ENCODE peak calls at places on chromosomes 2 and 18, in seven cellular contexts. U is mammary epithelial cell, J is aorta, T is psoas muscle, C is OCI-LY7, A is AG09309, P is astrocyte of the spinal cord. D is an unnamed sample.

GRCh38 chr2:74551942-74552913 is 1.5 kb downstream of the LOXL3 start:
- DNase-seq in U (no peak), J (peak), T (no peak), C (no peak), A (no peak), P (no peak), D (no peak)

GRCh38 chr2:47323009-47323821 is 79.7 kb upstream of the MSH2 start:
- DNase-seq in U (peak), J (peak), T (peak), C (peak), A (no peak), P (peak), D (peak)

GRCh38 chr2:207849443-207849842 is 79.7 kb upstream of the FZD5 start:
- DNase-seq in U (no peak), J (no peak), T (no peak), C (no peak), A (no peak), P (no peak), D (no peak)

GRCh38 chr2:176126929-176127768 is 2.4 kb upstream of the HOXD8 start:
- DNase-seq in U (no peak), J (peak), T (peak), C (peak), A (no peak), P (peak), D (peak)

GRCh38 chr2:47429795-47430194 is 26.8 kb downstream of the MSH2 start:
- DNase-seq in U (peak), J (no peak), T (no peak), C (no peak), A (peak), P (peak), D (no peak)

GRCh38 chr2:143241403-143242088 is 112.3 kb downstream of the ARHGAP15 start:
- DNase-seq in U (no peak), J (no peak), T (no peak), C (no peak), A (no peak), P (no peak), D (no peak)

GRCh38 chr2:117983040-117983439 is 30.8 kb downstream of the CCDC93 start:
- DNase-seq in U (no peak), J (no peak), T (no peak), C (no peak), A (no peak), P (peak), D (no peak)

GRCh38 chr18:79367989-79368388 is 27.7 kb upstream of the NFATC1 start:
- DNase-seq in U (no peak), J (no peak), T (no peak), C (no peak), A (no peak), P (peak), D (no peak)

GRCh38 chr18:37537868-37538525 is 27.6 kb downstream of the CELF4 start:
- DNase-seq in U (peak), J (peak), T (peak), C (peak), A (peak), P (peak), D (no peak)

DNA sequence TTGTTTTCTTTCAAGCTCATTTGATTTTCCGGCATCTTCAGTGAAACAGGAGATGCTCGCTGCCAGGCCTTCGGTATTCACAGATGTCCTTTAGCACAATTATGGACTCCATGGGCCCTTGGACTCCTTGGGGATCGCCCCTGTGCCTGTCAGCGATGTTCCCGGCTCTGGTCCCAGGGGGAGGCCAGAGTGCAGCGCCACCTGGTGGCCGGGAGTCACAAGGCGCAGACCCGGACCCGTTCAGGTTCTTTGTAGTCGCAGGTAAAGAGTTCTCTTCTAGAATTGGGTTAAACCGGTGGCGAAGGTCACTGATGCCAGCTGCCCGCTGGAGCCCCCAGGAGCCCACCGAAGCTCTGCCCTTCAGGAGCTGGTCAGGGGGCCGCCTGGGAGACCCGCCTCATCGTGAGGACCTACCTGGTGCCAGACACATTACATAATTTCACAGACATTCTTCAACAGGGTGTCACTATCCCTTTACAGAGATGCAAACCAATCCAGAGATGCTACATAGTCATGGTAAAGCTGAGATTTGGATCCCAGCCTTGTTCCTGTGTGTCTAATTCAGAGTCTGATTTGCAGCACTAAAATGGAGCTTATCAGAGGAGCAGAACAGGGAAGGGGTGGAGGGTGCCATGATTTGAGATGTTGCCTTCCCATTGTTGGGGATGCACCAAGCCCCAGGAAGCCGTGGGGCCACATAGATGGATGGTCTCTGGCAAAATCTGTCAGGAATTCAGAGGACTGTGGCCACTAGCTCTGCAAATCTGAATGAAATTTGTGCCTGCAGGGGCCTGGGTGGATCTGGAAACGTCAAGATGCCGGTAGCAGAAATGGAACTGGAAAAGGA is 6.0 kb upstream of the INPP5D start:
- DNase-seq in U (peak), J (peak), T (peak), C (peak), A (no peak), P (peak), D (no peak)
- H3K4me3 ChIP-seq in U (no peak), J (no peak), T (no peak), C (no peak), A (no peak), P (no peak), D (no peak)

GRCh38 chr18:31100598-31101147 is 1.5 kb downstream of the DSC2 start:
- DNase-seq in U (peak), J (no peak), T (no peak), C (no peak), A (no peak), P (no peak), D (no peak)
- H3K4me3 ChIP-seq in U (peak), J (no peak), T (peak), C (no peak), A (no peak), P (peak), D (no peak)

GRCh38 chr2:234202601-234203000 is 152.1 kb downstream of the SPP2 start:
- DNase-seq in U (no peak), J (no peak), T (no peak), C (no peak), A (no peak), P (no peak), D (no peak)

GRCh38 chr2:234206738-234207137 is 156.2 kb downstream of the SPP2 start:
- DNase-seq in U (no peak), J (no peak), T (no peak), C (no peak), A (no peak), P (no peak), D (no peak)

GRCh38 chr2:234204480-234204879 is 154.0 kb downstream of the SPP2 start:
- DNase-seq in U (peak), J (no peak), T (no peak), C (no peak), A (no peak), P (no peak), D (no peak)

GRCh38 chr2:234198976-234199375 is 148.5 kb downstream of the SPP2 start:
- DNase-seq in U (peak), J (no peak), T (no peak), C (no peak), A (no peak), P (no peak), D (no peak)

DNA sequence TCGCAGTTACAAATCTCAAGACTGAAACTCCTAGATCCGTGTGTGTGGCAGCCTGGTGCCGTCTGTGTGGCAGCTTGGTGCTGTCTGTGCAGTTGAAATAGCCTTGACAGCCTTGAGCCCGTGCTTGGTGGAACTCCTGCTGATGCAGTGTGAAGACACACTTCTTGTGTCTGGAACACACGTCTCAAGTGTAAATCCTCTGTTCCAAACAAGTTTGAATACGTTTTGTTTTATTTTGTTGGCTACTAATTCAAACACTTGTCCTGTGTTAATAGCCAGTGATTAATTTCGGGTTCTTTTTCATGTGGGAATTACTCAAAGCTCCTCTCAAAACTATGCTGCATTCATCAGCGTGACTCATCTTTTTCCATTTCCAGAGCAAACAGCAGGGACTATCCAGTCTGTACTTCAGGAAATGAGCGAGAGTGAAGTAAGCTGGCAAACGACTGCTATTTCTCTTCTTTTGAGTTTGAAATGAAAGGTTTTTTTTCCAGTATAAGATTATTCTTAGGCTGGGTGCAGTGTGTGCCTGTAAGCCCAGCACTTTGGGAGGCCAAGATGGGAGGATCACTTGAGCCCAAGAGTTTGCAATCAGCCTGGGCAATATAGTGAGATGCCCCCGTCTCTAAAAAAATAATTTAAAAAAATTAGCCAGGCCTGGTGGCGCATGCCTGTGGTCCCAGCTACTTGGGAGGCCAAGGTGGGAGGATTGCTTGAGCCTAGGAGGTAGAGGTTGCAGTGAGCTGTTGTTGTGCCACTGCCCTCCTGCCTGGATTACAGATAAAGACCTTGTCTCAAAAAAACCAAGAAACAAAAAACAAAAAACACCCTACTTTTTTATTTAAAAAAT is 152.9 kb downstream of the SPP2 start:
- DNase-seq in U (peak), J (no peak), T (no peak), C (no peak), A (peak), P (peak), D (no peak)
- H3K4me3 ChIP-seq in U (no peak), J (no peak), T (no peak), C (no peak), A (no peak), P (no peak), D (no peak)

GRCh38 chr2:218381916-218382366 is at the start of gene SLC11A1:
- DNase-seq in U (no peak), J (peak), T (peak), C (no peak), A (no peak), P (no peak), D (no peak)
- H3K4me3 ChIP-seq in U (no peak), J (no peak), T (no peak), C (no peak), A (no peak), P (no peak), D (no peak)

GRCh38 chr18:23238152-23238531 is 102.9 kb downstream of the CABLES1 start:
- DNase-seq in U (no peak), J (peak), T (no peak), C (no peak), A (no peak), P (peak), D (no peak)

GRCh38 chr18:23235336-23235735 is 100.1 kb downstream of the CABLES1 start:
- DNase-seq in U (no peak), J (no peak), T (no peak), C (no peak), A (no peak), P (no peak), D (no peak)

GRCh38 chr18:23237524-23238151 is 102.4 kb downstream of the CABLES1 start:
- DNase-seq in U (peak), J (peak), T (peak), C (peak), A (no peak), P (peak), D (no peak)

GRCh38 chr18:23235860-23236259 is 100.6 kb downstream of the CABLES1 start:
- DNase-seq in U (no peak), J (no peak), T (no peak), C (no peak), A (no peak), P (no peak), D (no peak)

DNA sequence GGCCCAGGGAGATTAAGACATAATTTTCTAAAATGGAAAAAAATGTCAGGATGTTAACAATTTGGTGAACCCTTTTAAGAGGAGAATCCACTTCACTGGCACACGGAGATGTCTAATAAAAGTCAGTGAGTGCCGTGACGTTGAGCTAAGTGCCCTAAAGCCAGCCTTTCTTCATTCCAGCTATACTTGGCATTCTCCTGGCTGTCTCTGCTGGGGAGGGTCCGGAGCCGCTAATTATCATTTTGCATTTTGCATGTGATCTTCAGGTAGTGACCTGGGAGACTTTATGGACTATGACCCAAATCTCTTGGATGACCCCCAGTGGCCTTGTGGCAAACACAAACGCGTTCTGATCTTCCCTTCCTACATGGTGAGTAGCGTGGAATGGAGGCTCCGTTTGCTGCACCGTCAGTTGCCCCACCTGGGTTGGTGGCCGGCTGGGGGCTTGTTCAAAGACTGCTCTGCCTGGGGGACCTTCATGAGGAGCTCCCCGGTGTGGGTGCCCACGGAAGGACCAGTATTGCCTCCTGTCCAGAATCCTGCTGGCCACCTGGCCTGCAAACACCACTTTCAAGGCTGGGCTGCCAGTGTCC is 101.7 kb downstream of the CABLES1 start:
- DNase-seq in U (no peak), J (no peak), T (no peak), C (no peak), A (no peak), P (no peak), D (no peak)
- H3K4me3 ChIP-seq in U (no peak), J (no peak), T (no peak), C (peak), A (no peak), P (no peak), D (no peak)

DNA sequence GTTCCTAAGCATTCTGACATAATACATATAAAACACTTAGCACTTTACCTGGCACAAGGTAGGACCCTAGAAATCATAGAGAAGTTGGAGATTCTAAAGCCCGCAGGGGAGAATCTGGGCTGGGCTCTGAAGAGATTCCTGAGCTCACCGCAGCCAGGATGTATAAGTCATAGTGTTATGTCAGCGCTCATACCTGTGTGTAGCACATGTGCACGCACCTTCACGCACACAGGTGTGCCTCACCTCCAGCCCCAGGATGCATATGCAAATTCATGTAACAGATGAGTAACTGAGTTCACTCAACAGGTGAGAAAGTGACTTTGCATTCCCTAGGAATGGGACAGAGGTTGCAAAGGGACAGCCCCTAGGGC is 7.9 kb upstream of the SDC1 start:
- DNase-seq in U (peak), J (no peak), T (no peak), C (no peak), A (no peak), P (no peak), D (no peak)
- H3K4me3 ChIP-seq in U (peak), J (no peak), T (no peak), C (no peak), A (no peak), P (no peak), D (no peak)

GRCh38 chr2:190478572-190478971 is 56.0 kb downstream of the NEMP2 start:
- DNase-seq in U (no peak), J (no peak), T (no peak), C (no peak), A (no peak), P (no peak), D (no peak)
- H3K4me3 ChIP-seq in U (no peak), J (no peak), T (no peak), C (no peak), A (no peak), P (no peak), D (no peak)

GRCh38 chr18:9803698-9804516 is 81.9 kb upstream of the TXNDC2 start:
- DNase-seq in U (no peak), J (peak), T (no peak), C (no peak), A (no peak), P (no peak), D (no peak)

GRCh38 chr18:9806905-9807304 is 78.9 kb upstream of the TXNDC2 start:
- DNase-seq in U (no peak), J (no peak), T (no peak), C (no peak), A (no peak), P (no peak), D (no peak)

GRCh38 chr18:9802774-9803697 is 82.7 kb upstream of the TXNDC2 start:
- DNase-seq in U (no peak), J (no peak), T (no peak), C (no peak), A (no peak), P (no peak), D (no peak)

GRCh38 chr18:9802175-9802747 is 83.5 kb upstream of the TXNDC2 start:
- DNase-seq in U (no peak), J (no peak), T (no peak), C (no peak), A (no peak), P (no peak), D (no peak)

GRCh38 chr18:9804517-9805104 is 81.2 kb upstream of the TXNDC2 start:
- DNase-seq in U (no peak), J (no peak), T (peak), C (no peak), A (no peak), P (no peak), D (no peak)
- H3K4me3 ChIP-seq in U (no peak), J (no peak), T (peak), C (no peak), A (no peak), P (no peak), D (no peak)

DNA sequence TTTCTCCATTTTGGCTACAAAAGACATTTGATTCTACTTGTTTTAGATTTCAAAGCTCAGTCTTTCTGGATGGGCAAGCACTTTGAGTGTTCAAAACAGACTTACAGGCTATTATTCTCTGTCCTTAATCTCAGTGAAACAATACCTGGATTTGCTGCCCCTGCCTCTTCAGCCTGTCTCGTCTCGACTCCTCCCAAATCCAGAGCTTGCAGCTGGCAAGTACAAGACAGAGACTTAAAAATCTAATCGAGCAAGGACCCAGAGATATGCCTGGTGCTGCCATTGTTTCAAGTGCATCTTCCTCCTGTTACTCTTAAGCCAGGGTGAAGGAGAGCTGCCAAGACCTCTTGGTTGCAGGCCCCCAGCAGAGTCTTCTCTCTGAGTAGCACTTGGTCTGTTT is 59.2 kb downstream of the LRRC30 start:
- DNase-seq in U (no peak), J (no peak), T (no peak), C (no peak), A (no peak), P (no peak), D (no peak)
- H3K4me3 ChIP-seq in U (no peak), J (no peak), T (no peak), C (no peak), A (no peak), P (no peak), D (no peak)